ENCODE peak calls at places on chromosomes 3 and 15, in ten cellular contexts. J, S, R, M, N, Y, C, U, E and K are unnamed samples.

GRCh38 chr3:84965141-84965540 is 6.4 kb downstream of the CADM2 start:
- DNase-seq in J (no peak), S (no peak), R (no peak), M (no peak), N (peak), Y (no peak), C (no peak), U (no peak), E (no peak), K (no peak)

GRCh38 chr3:141763088-141763750 is at the start of gene GRK7:
- DNase-seq in J (no peak), S (no peak), R (no peak), M (no peak), N (peak), Y (no peak), C (no peak), U (no peak), E (no peak), K (no peak)

GRCh38 chr15:41940441-41940857 is 31.9 kb downstream of the EHD4 start:
- DNase-seq in J (peak), S (peak), R (peak), M (no peak), N (no peak), Y (peak), C (no peak), U (no peak), E (no peak), K (no peak)

GRCh38 chr15:28131946-28132345 is 32.8 kb upstream of the OCA2 start:
- DNase-seq in J (no peak), S (no peak), R (no peak), M (no peak), N (no peak), Y (no peak), C (no peak), U (no peak), E (no peak), K (no peak)

GRCh38 chr3:23077126-23077525 is 126.0 kb upstream of the UBE2E2 start:
- DNase-seq in J (no peak), S (no peak), R (no peak), M (no peak), N (no peak), Y (no peak), C (no peak), U (no peak), E (no peak), K (no peak)

GRCh38 chr3:190579514-190580137 is 65.7 kb downstream of the IL1RAP start:
- DNase-seq in J (no peak), S (no peak), R (no peak), M (no peak), N (no peak), Y (no peak), C (no peak), U (no peak), E (no peak), K (no peak)

GRCh38 chr15:85451099-85451700 is 70.8 kb downstream of the AKAP13 start:
- DNase-seq in J (no peak), S (no peak), R (no peak), M (no peak), N (no peak), Y (no peak), C (no peak), U (no peak), E (no peak), K (no peak)

GRCh38 chr15:97012986-97013385 is 682.5 kb downstream of the NR2F2 start:
- DNase-seq in J (no peak), S (no peak), R (no peak), M (no peak), N (peak), Y (no peak), C (no peak), U (no peak), E (no peak), K (no peak)

GRCh38 chr3:4735243-4735642 is 242.1 kb downstream of the ITPR1 start:
- DNase-seq in J (no peak), S (no peak), R (no peak), M (no peak), N (no peak), Y (no peak), C (no peak), U (no peak), E (no peak), K (no peak)